ENCODE peak calls at places on chromosome 19, in four cellular contexts. U is caudate nucleus, G is epithelial cell of esophagus, T is GOT3. N is an unnamed sample.

GRCh38 chr19:37484406-37485115 is 15.4 kb downstream of the ZNF570 start:
- DNase-seq in U (no peak), G (no peak), T (no peak), N (no peak)

GRCh38 chr19:674282-675151 is 1.7 kb upstream of the FSTL3 start:
- DNase-seq in U (no peak), T (no peak), G (no peak), N (no peak)

GRCh38 chr19:10286803-10287737 is at the start of gene ICAM4:
- DNase-seq in T (no peak), G (peak), U (no peak), N (peak)

GRCh38 chr19:4206818-4207484 is 22.4 kb upstream of the EBI3 start:
- DNase-seq in G (no peak), T (no peak), U (no peak), N (peak)

GRCh38 chr19:41939861-41940442 is 11.7 kb upstream of the ERFL start:
- DNase-seq in G (no peak), T (no peak), U (no peak), N (no peak)

GRCh38 chr19:56751078-56751489 is 79.5 kb upstream of the ZNF835 start:
- DNase-seq in U (peak), G (no peak), T (no peak), N (no peak)

GRCh38 chr19:33063356-33064116 is 1.2 kb downstream of the RHPN2 start:
- DNase-seq in U (no peak), G (no peak), T (no peak), N (no peak)

GRCh38 chr19:48591021-48591420 is 15.5 kb upstream of the SPACA4 start:
- DNase-seq in G (peak), T (no peak), U (no peak), N (no peak)

GRCh38 chr19:48611872-48612271 is 3.0 kb downstream of the FAM83E start:
- DNase-seq in U (no peak), T (no peak), G (no peak), N (no peak)

GRCh38 chr19:10274589-10274988 is 3.7 kb downstream of the ICAM1 start:
- DNase-seq in G (no peak), T (no peak), U (no peak), N (no peak)

GRCh38 chr19:5718032-5718578 is 1.8 kb downstream of the LONP1 start:
- DNase-seq in U (no peak), T (no peak), G (peak), N (no peak)

GRCh38 chr19:45059258-45059965 is 16.9 kb downstream of the ZNF296 start:
- DNase-seq in G (peak), T (no peak), U (no peak), N (peak)

GRCh38 chr19:49983645-49984229 is 22.8 kb upstream of the SIGLEC11 start:
- DNase-seq in U (no peak), G (peak), T (no peak), N (peak)

GRCh38 chr19:31285744-31286143 is 63.5 kb downstream of the TSHZ3 start:
- DNase-seq in U (no peak), G (no peak), T (no peak), N (no peak)

GRCh38 chr19:54137913-54138776 is 583 bp downstream of the CNOT3 start:
- DNase-seq in G (no peak), T (no peak), U (no peak), N (peak)

GRCh38 chr19:799076-799881 is 2.0 kb downstream of the PTBP1 start:
- DNase-seq in T (no peak), G (peak), U (no peak), N (peak)

GRCh38 chr19:1408300-1409203 is 1.2 kb downstream of the DAZAP1 start:
- DNase-seq in U (no peak), T (no peak), G (peak), N (peak)

GRCh38 chr19:39470724-39471339 is 9.8 kb upstream of the TIMM50 start:
- DNase-seq in T (no peak), U (no peak), G (no peak), N (no peak)

GRCh38 chr19:29128203-29128602 is 84.7 kb downstream of the UQCRFS1 start:
- DNase-seq in G (no peak), U (no peak), T (no peak), N (no peak)

GRCh38 chr19:30227661-30228112 is 144.5 kb upstream of the ZNF536 start:
- DNase-seq in U (no peak), G (peak), T (no peak), N (peak)

GRCh38 chr19:38543807-38544568 is 73.8 kb downstream of the MAP4K1 start:
- DNase-seq in G (peak), U (peak), T (peak), N (peak)

GRCh38 chr19:5694167-5694951 is 4.3 kb downstream of the RPL36 start:
- DNase-seq in U (no peak), G (no peak), T (no peak), N (no peak)

GRCh38 chr19:17194608-17195007 is 20.5 kb upstream of the USE1 start:
- DNase-seq in G (no peak), T (no peak), U (no peak), N (no peak)

GRCh38 chr19:17005000-17005399 is 21.6 kb downstream of the CPAMD8 start:
- DNase-seq in U (no peak), T (no peak), G (no peak), N (no peak)

GRCh38 chr19:30679789-30680188 is 307.6 kb downstream of the ZNF536 start:
- DNase-seq in T (no peak), G (no peak), U (no peak), N (no peak)

GRCh38 chr19:13208131-13208963 is 58.1 kb downstream of the IER2 start:
- DNase-seq in T (no peak), G (no peak), U (no peak), N (peak)

GRCh38 chr19:18429717-18430416 is 8.1 kb downstream of the ISYNA1 start:
- DNase-seq in T (no peak), U (no peak), G (no peak), N (no peak)

GRCh38 chr19:29851769-29852521 is 40.2 kb downstream of the CCNE1 start:
- DNase-seq in T (no peak), G (no peak), U (no peak), N (no peak)

GRCh38 chr19:10290876-10291553 is 1.3 kb downstream of the ICAM5 start:
- DNase-seq in T (no peak), G (peak), U (no peak), N (peak)

GRCh38 chr19:50315773-50316448 is 13.3 kb downstream of the KCNC3 start:
- DNase-seq in G (no peak), U (no peak), T (no peak), N (no peak)

GRCh38 chr19:38665950-38666661 is 18.7 kb downstream of the ACTN4 start:
- DNase-seq in G (no peak), T (no peak), U (no peak), N (no peak)

GRCh38 chr19:35236638-35237400 is 8.3 kb upstream of the FAM187B start:
- DNase-seq in T (no peak), U (no peak), G (peak), N (peak)

GRCh38 chr19:2061936-2062729 is 11.1 kb upstream of the MKNK2 start:
- DNase-seq in U (no peak), G (no peak), T (no peak), N (no peak)

GRCh38 chr19:16970821-16971220 is 55.8 kb downstream of the CPAMD8 start:
- DNase-seq in U (no peak), G (no peak), T (no peak), N (no peak)

GRCh38 chr19:13880059-13880672 is 3.2 kb downstream of the NANOS3 start:
- DNase-seq in U (peak), T (peak), G (peak), N (peak)

GRCh38 chr19:45280471-45280961 is 29.4 kb downstream of the MARK4 start:
- DNase-seq in T (no peak), U (no peak), G (no peak), N (peak)

GRCh38 chr19:40322951-40323615 is 25.1 kb downstream of the C19orf47 start:
- DNase-seq in G (no peak), T (no peak), U (no peak), N (no peak)

GRCh38 chr19:38093154-38093553 is 130.9 kb downstream of the DPF1 start:
- DNase-seq in T (no peak), U (no peak), G (no peak), N (no peak)

GRCh38 chr19:460877-461609 is at the start of gene SHC2:
- DNase-seq in G (no peak), T (no peak), U (no peak), N (no peak)

GRCh38 chr19:10087296-10088061 is 1.4 kb downstream of the SHFL start:
- DNase-seq in T (no peak), G (no peak), U (no peak), N (no peak)

N was measured in Kasumi-1.